ENCODE peak calls at places on chromosomes 13 and 19, in four cellular contexts. Z is keratinocyte, Q is transverse colon, G is upper lobe of left lung. B is an unnamed sample.
A peak's percentile ranks its signal among the peaks of the same experiment; 100 is the strongest.

GRCh38 chr13:25143693-25144092 is 28.4 kb downstream of the AMER2 start:
- DNase-seq in Z (no peak), G (no peak), Q (no peak), B (no peak)

GRCh38 chr13:29583073-29583785 is 12.3 kb downstream of the SLC7A1 start:
- DNase-seq in Z (peak; percentile 73), G (no peak), Q (no peak), B (no peak)

GRCh38 chr19:42693760-42694350 is 46.4 kb downstream of the PSG3 start:
- DNase-seq in Q (no peak), Z (no peak), G (no peak), B (no peak)

GRCh38 chr13:100314132-100314910 is 225.4 kb downstream of the PCCA start:
- DNase-seq in Q (no peak), Z (peak; percentile 83), G (no peak), B (no peak)

GRCh38 chr13:25928941-25929505 is 122.8 kb downstream of the SHISA2 start:
- DNase-seq in G (no peak), Q (no peak), Z (no peak), B (no peak)

GRCh38 chr19:32404213-32404938 is 1.2 kb upstream of the DPY19L3 start:
- DNase-seq in Z (no peak), G (no peak), Q (no peak), B (no peak)

GRCh38 chr13:29435125-29435911 is 160.2 kb downstream of the SLC7A1 start:
- DNase-seq in G (no peak), Q (no peak), Z (no peak), B (no peak)

GRCh38 chr13:76222511-76222910 is 586.4 kb downstream of the LMO7 start:
- DNase-seq in G (no peak), Z (no peak), Q (no peak), B (no peak)

GRCh38 chr13:36673838-36674326 is at the start of gene SERTM1:
- DNase-seq in Z (no peak), Q (no peak), G (no peak), B (no peak)

DNA sequence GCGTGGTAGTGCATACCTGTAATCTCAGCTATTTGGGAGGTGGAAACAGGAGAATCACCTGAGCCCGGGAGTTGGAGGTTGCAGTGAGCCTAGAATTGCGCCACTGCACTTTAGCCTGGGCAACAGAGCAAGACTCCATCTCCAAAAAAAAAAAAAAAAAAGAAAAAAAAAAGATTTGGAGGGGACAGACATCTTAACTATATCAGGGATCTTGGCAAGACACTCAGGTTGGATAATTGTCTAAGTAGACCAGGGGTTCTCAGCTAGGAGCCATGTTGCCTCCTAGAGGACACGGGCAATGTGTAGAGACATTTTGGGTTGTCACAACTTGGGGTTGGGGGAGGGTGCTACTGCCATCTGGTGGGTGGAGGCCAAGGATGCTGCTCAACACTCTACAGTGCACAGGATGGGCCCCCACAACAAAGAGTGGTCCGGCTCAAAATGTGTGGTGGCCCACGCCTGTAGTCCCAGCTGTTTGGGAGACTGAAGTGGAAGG is 1.9 kb upstream of the ZNF580 start:
- DNase-seq in G (no peak), Q (no peak), Z (no peak), B (no peak)
- TF ChIP-seq CTCF in G (peak; percentile 27), Q (no peak), Z (peak; percentile 54), B (peak; percentile 42)

GRCh38 chr19:6425732-6426686 is 1.4 kb upstream of the KHSRP start:
- DNase-seq in G (no peak), Q (peak; percentile 30), Z (no peak), B (no peak)
- TF ChIP-seq CTCF in G (no peak), Q (no peak), Z (no peak), B (no peak)

GRCh38 chr13:51220706-51221105 is 1.5 kb upstream of the FAM124A start:
- DNase-seq in G (no peak), Q (no peak), Z (no peak), B (no peak)

GRCh38 chr13:51223284-51224270 is 1.4 kb downstream of the FAM124A start:
- DNase-seq in Z (no peak), Q (no peak), G (no peak), B (no peak)

GRCh38 chr13:51222510-51223283 is 499 bp downstream of the FAM124A start:
- DNase-seq in Q (no peak), Z (no peak), G (no peak), B (no peak)

GRCh38 chr13:51221108-51221507 is 1.1 kb upstream of the FAM124A start:
- DNase-seq in Z (no peak), G (no peak), Q (no peak), B (no peak)

DNA sequence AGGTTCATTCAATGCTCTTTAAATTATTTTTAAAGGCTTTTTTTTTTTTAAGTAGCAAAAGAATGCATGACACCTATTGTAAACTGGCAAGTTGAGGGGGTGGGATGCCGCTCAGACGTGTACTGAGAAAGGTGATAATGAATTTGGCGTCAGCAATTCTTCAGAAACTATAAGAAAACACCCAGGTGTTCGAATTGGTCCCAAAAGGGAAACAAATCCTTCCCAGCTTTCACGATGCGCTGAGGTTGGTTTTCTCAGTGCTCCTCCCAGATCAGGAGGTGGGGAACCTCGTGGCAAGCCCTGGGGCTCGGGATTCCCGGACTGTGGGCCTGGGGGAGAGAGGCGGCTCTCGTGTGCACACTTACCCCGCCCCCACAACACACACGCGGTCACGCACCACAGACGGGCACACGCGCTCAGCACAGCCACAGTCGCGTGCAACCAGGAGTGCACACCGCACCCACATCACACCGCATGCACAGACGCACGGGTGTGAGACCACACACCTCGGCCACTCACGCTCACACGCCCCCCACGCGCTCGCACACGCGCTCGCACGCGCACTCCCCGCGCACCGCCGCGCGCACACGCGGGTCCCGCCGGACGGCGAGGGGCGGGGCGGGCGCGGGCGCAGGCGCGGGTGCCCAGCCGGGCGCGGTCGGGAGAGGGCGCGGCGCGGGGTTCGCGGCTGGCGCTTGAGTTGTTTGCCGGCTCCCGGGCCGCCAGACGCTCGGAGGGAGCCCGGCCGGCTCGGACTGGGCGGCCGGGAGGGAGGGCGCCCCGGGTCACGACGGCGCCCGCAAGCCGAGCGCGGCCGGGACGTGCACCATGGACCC is at the start of gene FAM124A:
- DNase-seq in G (peak; percentile 31), Z (no peak), Q (peak; percentile 53), B (peak; percentile 16)
- TF ChIP-seq CTCF in G (peak; percentile 70), Z (no peak), Q (no peak), B (no peak)

GRCh38 chr13:78802912-78803311 is 144.0 kb upstream of the OBI1 start:
- DNase-seq in Z (no peak), Q (no peak), G (no peak), B (no peak)

DNA sequence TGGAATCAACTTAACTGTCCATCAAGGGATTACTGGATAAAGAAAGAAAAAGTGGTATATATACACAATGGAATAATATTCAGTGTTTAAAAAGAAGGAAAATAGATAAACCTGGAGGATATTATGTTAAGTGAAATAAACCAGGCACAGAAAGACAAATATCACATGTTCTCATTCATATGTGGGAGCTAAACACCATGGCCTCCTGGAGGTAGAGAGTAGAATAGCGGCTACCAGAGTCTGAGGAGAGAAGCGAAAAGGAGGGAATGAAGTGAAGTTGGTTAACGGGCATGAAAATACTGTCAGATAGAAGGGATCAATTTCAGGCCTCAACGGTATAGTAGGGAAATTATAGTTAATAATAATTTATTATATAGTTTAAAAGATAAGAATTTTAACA is 147.5 kb upstream of the OBI1 start:
- DNase-seq in Q (no peak), Z (no peak), G (no peak), B (no peak)
- TF ChIP-seq CTCF in Q (peak; percentile 36), Z (peak; percentile 34), G (peak; percentile 17), B (no peak)

DNA sequence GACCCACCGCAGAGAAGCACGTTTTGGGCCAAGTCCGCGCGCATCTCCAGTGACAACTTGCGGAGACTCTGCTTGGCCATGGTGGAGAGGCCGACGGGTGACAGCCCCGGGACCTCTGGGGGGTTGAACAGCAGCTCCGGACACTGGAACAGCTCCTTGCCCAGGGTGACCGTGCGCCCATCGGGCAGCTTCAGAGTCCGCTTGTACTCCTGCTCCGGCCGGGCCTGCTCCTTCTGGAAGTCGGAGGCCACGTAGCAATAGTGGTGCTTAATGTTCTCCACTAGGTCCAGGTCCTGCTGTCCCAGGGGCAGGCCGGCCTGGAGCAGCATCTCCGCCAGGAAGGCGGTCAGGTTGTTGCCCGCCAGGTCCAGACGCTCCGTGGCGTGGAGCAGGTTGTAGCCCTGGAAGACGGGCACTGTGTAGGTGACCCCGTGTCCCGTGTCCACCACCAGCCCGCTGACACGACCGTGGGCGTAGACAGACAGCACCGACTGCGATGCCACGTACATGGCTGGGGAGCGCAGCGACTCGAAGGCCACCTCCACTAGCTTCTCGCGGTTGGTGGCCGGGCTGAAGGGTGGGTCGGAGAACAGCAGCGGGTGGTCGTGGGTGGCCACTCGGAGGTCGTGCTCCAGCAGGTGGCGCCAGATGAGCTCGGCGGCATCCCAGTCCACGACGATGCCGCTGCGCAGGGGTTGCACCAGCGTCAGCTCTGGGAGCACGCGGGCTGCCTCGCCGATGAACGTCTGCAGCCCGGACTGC is 743 bp downstream of the ACTL9 start:
- DNase-seq in G (no peak), Z (no peak), Q (no peak), B (no peak)
- TF ChIP-seq CTCF in G (no peak), Z (no peak), Q (no peak), B (no peak)

DNA sequence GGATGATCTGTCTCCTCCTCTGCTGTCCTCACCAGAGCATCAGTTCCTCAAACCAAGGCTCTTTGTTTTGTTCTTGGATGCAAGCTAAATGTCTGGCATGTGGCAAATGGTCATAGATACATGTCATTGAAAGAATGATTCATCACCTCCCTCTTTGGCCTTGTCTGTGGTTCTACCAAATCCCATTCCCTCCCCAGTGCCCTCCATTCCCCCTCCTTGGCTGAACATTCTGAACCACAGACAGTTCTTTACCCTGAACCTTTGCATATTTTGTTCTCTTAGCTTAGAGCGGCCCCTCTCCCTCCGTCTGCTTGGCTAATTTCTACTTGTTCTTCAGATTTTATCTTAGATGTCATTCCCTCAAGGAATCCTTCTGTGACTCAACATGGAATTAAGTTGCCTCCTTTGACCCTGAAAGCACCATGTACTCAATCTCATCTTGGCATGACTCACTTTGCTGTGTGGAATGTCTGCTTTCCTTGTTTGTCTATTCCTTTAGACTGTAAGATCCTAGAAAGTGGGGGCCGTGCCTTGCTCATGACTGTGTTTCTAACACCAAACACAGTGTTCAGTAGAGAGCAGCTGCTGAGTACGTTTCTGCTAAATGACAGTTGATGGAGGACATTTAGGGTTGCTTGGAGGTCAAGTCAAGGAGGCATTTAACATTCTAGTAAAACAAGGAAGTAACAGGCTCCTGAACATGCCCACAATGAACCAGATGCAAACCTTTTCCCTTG is 8.1 kb downstream of the ALOX5AP start:
- DNase-seq in Q (peak; percentile 37), G (peak; percentile 66), Z (peak; percentile 75), B (no peak)
- TF ChIP-seq CTCF in Q (no peak), G (no peak), Z (no peak), B (no peak)

GRCh38 chr13:77693449-77693940 is 4.0 kb upstream of the SLAIN1 start:
- DNase-seq in Q (no peak), G (no peak), Z (no peak), B (no peak)
- TF ChIP-seq CTCF in Q (no peak), G (no peak), Z (no peak), B (no peak)

DNA sequence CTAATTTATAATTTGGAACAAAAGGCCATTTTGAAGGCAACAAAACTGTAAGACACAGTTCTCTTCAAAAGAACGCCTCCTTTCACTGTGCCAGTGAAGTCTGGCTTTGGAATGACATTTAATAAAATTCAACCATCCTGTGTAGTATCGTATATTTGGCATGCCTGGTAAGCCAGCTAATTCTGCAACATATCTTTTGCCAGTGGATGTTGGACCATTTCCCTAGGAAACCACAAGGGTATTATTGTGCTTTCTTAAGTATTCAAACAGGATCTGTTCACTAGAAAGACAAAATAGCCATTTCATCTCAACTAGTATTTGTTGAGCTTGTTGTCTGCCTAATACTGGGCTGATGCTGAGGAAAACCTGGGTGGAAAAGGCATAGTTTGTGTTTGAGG is 111.6 kb downstream of the RGCC start:
- DNase-seq in G (no peak), Q (no peak), Z (no peak), B (no peak)
- TF ChIP-seq CTCF in G (no peak), Q (no peak), Z (no peak), B (no peak)